ENCODE peak calls at places on chromosomes 4 and X, in ten cellular contexts. One of them, this sample, is unnamed.
A peak's percentile ranks its signal among the peaks of the same experiment; 100 is the strongest.

GRCh38 chrX:10365532-10366265 is 208.9 kb downstream of the CLCN4 start:
- DNase-seq in PC-3: no peak
- DNase-seq in HCT116: no peak
- DNase-seq in SK-N-SH: no peak
- DNase-seq in mammary epithelial cell: no peak
- DNase-seq in GM12878: no peak
- DNase-seq in IMR-90: no peak
- DNase-seq in fibroblast of lung: no peak
- DNase-seq in neural progenitor cell: no peak
- DNase-seq in endothelial cell of umbilical vein: peak; percentile 31
- DNase-seq in this sample: no peak

GRCh38 chr4:189823611-189824010 is 117.1 kb upstream of the FRG1 start:
- DNase-seq in GM12878: no peak
- DNase-seq in fibroblast of lung: no peak
- DNase-seq in HCT116: no peak
- DNase-seq in mammary epithelial cell: no peak
- DNase-seq in SK-N-SH: no peak
- DNase-seq in PC-3: no peak
- DNase-seq in IMR-90: no peak
- DNase-seq in endothelial cell of umbilical vein: no peak
- DNase-seq in neural progenitor cell: no peak
- DNase-seq in this sample: no peak

GRCh38 chr4:107711831-107712230 is 8.2 kb downstream of the PAPSS1 start:
- DNase-seq in neural progenitor cell: no peak
- DNase-seq in IMR-90: no peak
- DNase-seq in PC-3: no peak
- DNase-seq in fibroblast of lung: no peak
- DNase-seq in HCT116: no peak
- DNase-seq in endothelial cell of umbilical vein: no peak
- DNase-seq in SK-N-SH: no peak
- DNase-seq in mammary epithelial cell: no peak
- DNase-seq in GM12878: no peak
- DNase-seq in this sample: no peak

GRCh38 chr4:184826315-184827266 is 823 bp upstream of the ACSL1 start:
- DNase-seq in neural progenitor cell: peak; percentile 21
- DNase-seq in endothelial cell of umbilical vein: peak; percentile 36
- DNase-seq in IMR-90: peak; percentile 16
- DNase-seq in PC-3: peak; percentile 17
- DNase-seq in SK-N-SH: no peak
- DNase-seq in mammary epithelial cell: no peak
- DNase-seq in GM12878: no peak
- DNase-seq in HCT116: no peak
- DNase-seq in fibroblast of lung: peak; percentile 26
- DNase-seq in this sample: no peak

GRCh38 chrX:111244238-111244750 is 26.0 kb downstream of the CAPN6 start:
- DNase-seq in PC-3: peak; percentile 10
- DNase-seq in SK-N-SH: peak; percentile 50
- DNase-seq in fibroblast of lung: peak; percentile 12
- DNase-seq in neural progenitor cell: peak; percentile 60
- DNase-seq in HCT116: peak; percentile 3
- DNase-seq in IMR-90: peak; percentile 14
- DNase-seq in endothelial cell of umbilical vein: no peak
- DNase-seq in mammary epithelial cell: peak; percentile 5
- DNase-seq in GM12878: no peak
- DNase-seq in this sample: no peak

GRCh38 chr4:118765399-118765798 is 70.5 kb downstream of the SEC24D start:
- DNase-seq in HCT116: peak; percentile 54
- DNase-seq in mammary epithelial cell: peak; percentile 84
- DNase-seq in fibroblast of lung: peak; percentile 98
- DNase-seq in GM12878: no peak
- DNase-seq in IMR-90: peak; percentile 99
- DNase-seq in SK-N-SH: no peak
- DNase-seq in PC-3: peak; percentile 82
- DNase-seq in neural progenitor cell: no peak
- DNase-seq in endothelial cell of umbilical vein: peak; percentile 92
- DNase-seq in this sample: no peak

GRCh38 chrX:134634691-134635090 is 23.6 kb downstream of the PLAC1 start:
- DNase-seq in endothelial cell of umbilical vein: no peak
- DNase-seq in fibroblast of lung: peak; percentile 70
- DNase-seq in HCT116: no peak
- DNase-seq in neural progenitor cell: no peak
- DNase-seq in PC-3: no peak
- DNase-seq in SK-N-SH: no peak
- DNase-seq in IMR-90: peak; percentile 81
- DNase-seq in mammary epithelial cell: no peak
- DNase-seq in GM12878: no peak
- DNase-seq in this sample: no peak

GRCh38 chr4:123352240-123352945 is 44.2 kb upstream of the SPRY1 start:
- DNase-seq in neural progenitor cell: no peak
- DNase-seq in mammary epithelial cell: peak; percentile 91
- DNase-seq in IMR-90: peak; percentile 56
- DNase-seq in endothelial cell of umbilical vein: peak; percentile 80
- DNase-seq in PC-3: no peak
- DNase-seq in HCT116: no peak
- DNase-seq in GM12878: no peak
- DNase-seq in SK-N-SH: no peak
- DNase-seq in fibroblast of lung: peak; percentile 86
- DNase-seq in this sample: no peak

GRCh38 chrX:40120838-40121580 is 23.3 kb upstream of the BCOR start:
- DNase-seq in GM12878: no peak
- DNase-seq in HCT116: no peak
- DNase-seq in fibroblast of lung: no peak
- DNase-seq in neural progenitor cell: no peak
- DNase-seq in endothelial cell of umbilical vein: no peak
- DNase-seq in IMR-90: no peak
- DNase-seq in mammary epithelial cell: no peak
- DNase-seq in PC-3: peak; percentile 73
- DNase-seq in SK-N-SH: no peak
- DNase-seq in this sample: peak; percentile 76

GRCh38 chrX:40117715-40118285 is 20.0 kb upstream of the BCOR start:
- DNase-seq in fibroblast of lung: no peak
- DNase-seq in mammary epithelial cell: no peak
- DNase-seq in IMR-90: no peak
- DNase-seq in HCT116: no peak
- DNase-seq in GM12878: no peak
- DNase-seq in SK-N-SH: no peak
- DNase-seq in neural progenitor cell: no peak
- DNase-seq in endothelial cell of umbilical vein: no peak
- DNase-seq in PC-3: no peak
- DNase-seq in this sample: no peak

GRCh38 chrX:40122487-40122886 is 24.7 kb upstream of the BCOR start:
- DNase-seq in GM12878: no peak
- DNase-seq in HCT116: no peak
- DNase-seq in SK-N-SH: no peak
- DNase-seq in neural progenitor cell: no peak
- DNase-seq in IMR-90: no peak
- DNase-seq in endothelial cell of umbilical vein: no peak
- DNase-seq in mammary epithelial cell: no peak
- DNase-seq in PC-3: no peak
- DNase-seq in fibroblast of lung: no peak
- DNase-seq in this sample: no peak

GRCh38 chrX:40116925-40117324 is 19.2 kb upstream of the BCOR start:
- DNase-seq in fibroblast of lung: no peak
- DNase-seq in GM12878: no peak
- DNase-seq in PC-3: no peak
- DNase-seq in mammary epithelial cell: no peak
- DNase-seq in SK-N-SH: no peak
- DNase-seq in IMR-90: no peak
- DNase-seq in neural progenitor cell: no peak
- DNase-seq in HCT116: no peak
- DNase-seq in endothelial cell of umbilical vein: no peak
- DNase-seq in this sample: no peak

DNA sequence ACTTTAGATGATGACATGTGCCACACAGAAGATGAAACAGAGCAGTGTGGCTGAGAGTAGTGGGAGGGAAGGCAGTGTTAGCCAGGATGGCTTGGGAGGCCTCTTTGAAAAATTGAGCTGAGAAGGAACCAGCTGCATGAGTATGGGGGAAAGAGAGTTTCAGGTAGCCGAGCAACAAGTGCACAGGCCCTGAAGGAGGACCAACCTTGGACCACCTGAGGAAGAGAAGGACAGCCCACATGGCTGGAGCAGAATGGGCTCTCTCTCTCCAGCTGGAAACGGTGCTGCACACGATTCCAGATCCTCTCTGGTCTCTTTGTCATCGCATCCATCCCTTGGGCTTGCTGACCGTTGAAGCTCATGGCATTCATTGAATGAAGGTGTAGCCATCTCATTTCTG is 23.9 kb upstream of the BCOR start:
- DNase-seq in endothelial cell of umbilical vein: no peak
- DNase-seq in HCT116: no peak
- DNase-seq in PC-3: no peak
- DNase-seq in IMR-90: no peak
- DNase-seq in GM12878: no peak
- DNase-seq in mammary epithelial cell: no peak
- DNase-seq in fibroblast of lung: no peak
- DNase-seq in neural progenitor cell: no peak
- DNase-seq in SK-N-SH: no peak
- DNase-seq in this sample: no peak
- H3K4me3 ChIP-seq in endothelial cell of umbilical vein: no peak overlapping the region
- H3K4me3 ChIP-seq in HCT116: no peak overlapping the region
- H3K4me3 ChIP-seq in PC-3: no peak overlapping the region
- H3K4me3 ChIP-seq in IMR-90: no peak overlapping the region
- H3K4me3 ChIP-seq in GM12878: no peak overlapping the region
- H3K4me3 ChIP-seq in mammary epithelial cell: no peak overlapping the region
- H3K4me3 ChIP-seq in fibroblast of lung: no peak overlapping the region
- H3K4me3 ChIP-seq in neural progenitor cell: no peak overlapping the region
- H3K4me3 ChIP-seq in SK-N-SH: no peak overlapping the region
- H3K4me3 ChIP-seq in this sample: no peak overlapping the region

GRCh38 chr4:31040106-31040505 is 319.9 kb downstream of the PCDH7 start:
- DNase-seq in HCT116: no peak
- DNase-seq in SK-N-SH: no peak
- DNase-seq in fibroblast of lung: no peak
- DNase-seq in IMR-90: peak; percentile 31
- DNase-seq in mammary epithelial cell: no peak
- DNase-seq in GM12878: no peak
- DNase-seq in PC-3: peak; percentile 10
- DNase-seq in neural progenitor cell: no peak
- DNase-seq in endothelial cell of umbilical vein: no peak
- DNase-seq in this sample: no peak
- H3K27ac ChIP-seq in HCT116: peak overlapping the region; percentile 86
- H3K27ac ChIP-seq in SK-N-SH: no peak overlapping the region
- H3K27ac ChIP-seq in fibroblast of lung: no peak overlapping the region
- H3K27ac ChIP-seq in IMR-90: no peak overlapping the region
- H3K27ac ChIP-seq in mammary epithelial cell: no peak overlapping the region
- H3K27ac ChIP-seq in GM12878: no peak overlapping the region
- H3K27ac ChIP-seq in PC-3: no peak overlapping the region
- H3K27ac ChIP-seq in neural progenitor cell: no peak overlapping the region
- H3K27ac ChIP-seq in endothelial cell of umbilical vein: no peak overlapping the region
- H3K27ac ChIP-seq in this sample: no peak overlapping the region

GRCh38 chr4:182258441-182259031 is 15.3 kb downstream of the TENM3 start:
- DNase-seq in neural progenitor cell: no peak
- DNase-seq in SK-N-SH: no peak
- DNase-seq in GM12878: no peak
- DNase-seq in fibroblast of lung: no peak
- DNase-seq in endothelial cell of umbilical vein: no peak
- DNase-seq in HCT116: no peak
- DNase-seq in mammary epithelial cell: no peak
- DNase-seq in IMR-90: no peak
- DNase-seq in PC-3: no peak
- DNase-seq in this sample: no peak

GRCh38 chr4:182264139-182264752 is 21.0 kb downstream of the TENM3 start:
- DNase-seq in PC-3: no peak
- DNase-seq in fibroblast of lung: no peak
- DNase-seq in endothelial cell of umbilical vein: no peak
- DNase-seq in GM12878: no peak
- DNase-seq in SK-N-SH: no peak
- DNase-seq in mammary epithelial cell: no peak
- DNase-seq in neural progenitor cell: no peak
- DNase-seq in IMR-90: no peak
- DNase-seq in HCT116: no peak
- DNase-seq in this sample: no peak

GRCh38 chr4:182265881-182266280 is 22.7 kb downstream of the TENM3 start:
- DNase-seq in endothelial cell of umbilical vein: no peak
- DNase-seq in HCT116: peak; percentile 13
- DNase-seq in GM12878: no peak
- DNase-seq in SK-N-SH: no peak
- DNase-seq in IMR-90: no peak
- DNase-seq in fibroblast of lung: no peak
- DNase-seq in neural progenitor cell: no peak
- DNase-seq in PC-3: no peak
- DNase-seq in mammary epithelial cell: no peak
- DNase-seq in this sample: no peak

GRCh38 chr4:182263562-182263961 is 20.4 kb downstream of the TENM3 start:
- DNase-seq in GM12878: no peak
- DNase-seq in mammary epithelial cell: no peak
- DNase-seq in IMR-90: no peak
- DNase-seq in PC-3: no peak
- DNase-seq in SK-N-SH: no peak
- DNase-seq in fibroblast of lung: no peak
- DNase-seq in neural progenitor cell: no peak
- DNase-seq in endothelial cell of umbilical vein: no peak
- DNase-seq in HCT116: no peak
- DNase-seq in this sample: no peak

GRCh38 chr4:182261651-182262223 is 18.5 kb downstream of the TENM3 start:
- DNase-seq in neural progenitor cell: no peak
- DNase-seq in IMR-90: no peak
- DNase-seq in PC-3: no peak
- DNase-seq in GM12878: no peak
- DNase-seq in mammary epithelial cell: peak; percentile 57
- DNase-seq in HCT116: no peak
- DNase-seq in fibroblast of lung: peak; percentile 35
- DNase-seq in endothelial cell of umbilical vein: no peak
- DNase-seq in SK-N-SH: no peak
- DNase-seq in this sample: no peak
- H2AFZ ChIP-seq in neural progenitor cell: no peak overlapping the region
- H2AFZ ChIP-seq in IMR-90: no peak overlapping the region
- H2AFZ ChIP-seq in PC-3: no peak overlapping the region
- H2AFZ ChIP-seq in GM12878: no peak overlapping the region
- H2AFZ ChIP-seq in mammary epithelial cell: no peak overlapping the region
- H2AFZ ChIP-seq in HCT116: no peak overlapping the region
- H2AFZ ChIP-seq in fibroblast of lung: no peak overlapping the region
- H2AFZ ChIP-seq in endothelial cell of umbilical vein: no peak overlapping the region
- H2AFZ ChIP-seq in SK-N-SH: no peak overlapping the region
- H2AFZ ChIP-seq in this sample: no peak overlapping the region

GRCh38 chr4:176791591-176792347 is 953 bp downstream of the VEGFC start:
- DNase-seq in IMR-90: peak; percentile 54
- DNase-seq in HCT116: no peak
- DNase-seq in mammary epithelial cell: peak; percentile 50
- DNase-seq in neural progenitor cell: peak; percentile 67
- DNase-seq in GM12878: no peak
- DNase-seq in fibroblast of lung: peak; percentile 63
- DNase-seq in PC-3: peak; percentile 38
- DNase-seq in endothelial cell of umbilical vein: peak; percentile 72
- DNase-seq in SK-N-SH: no peak
- DNase-seq in this sample: no peak
- H3K4me3 ChIP-seq in IMR-90: peak overlapping the region; percentile 96
- H3K4me3 ChIP-seq in HCT116: no peak overlapping the region
- H3K4me3 ChIP-seq in mammary epithelial cell: peak overlapping the region; percentile 81
- H3K4me3 ChIP-seq in neural progenitor cell: peak overlapping the region; percentile 82
- H3K4me3 ChIP-seq in GM12878: no peak overlapping the region
- H3K4me3 ChIP-seq in fibroblast of lung: peak overlapping the region; percentile 95
- H3K4me3 ChIP-seq in PC-3: peak overlapping the region; percentile 98
- H3K4me3 ChIP-seq in endothelial cell of umbilical vein: peak overlapping the region; percentile 89
- H3K4me3 ChIP-seq in SK-N-SH: peak overlapping the region; percentile 75
- H3K4me3 ChIP-seq in this sample: peak overlapping the region; percentile 71

This sample was measured in PC-9.